ENCODE peak calls at places on chromosome 15, in seven cellular contexts. One of them, this sample, is unnamed.

GRCh38 chr15:74589826-74590225 is 25.8 kb upstream of the CLK3 start:
- DNase-seq in kidney epithelial cell: no peak
- DNase-seq in GM10248: no peak
- DNase-seq in HEK293T: no peak
- DNase-seq in AG09319: no peak
- DNase-seq in cardiac fibroblast: no peak
- DNase-seq in choroid plexus epithelial cell: peak
- DNase-seq in this sample: no peak

GRCh38 chr15:80695911-80696651 is 971 bp downstream of the ABHD17C start:
- DNase-seq in kidney epithelial cell: no peak
- DNase-seq in GM10248: peak
- DNase-seq in HEK293T: peak
- DNase-seq in cardiac fibroblast: peak
- DNase-seq in choroid plexus epithelial cell: no peak
- DNase-seq in AG09319: no peak
- DNase-seq in this sample: peak

GRCh38 chr15:70556376-70556775 is 207.0 kb downstream of the UACA start:
- DNase-seq in kidney epithelial cell: no peak
- DNase-seq in cardiac fibroblast: no peak
- DNase-seq in AG09319: no peak
- DNase-seq in HEK293T: no peak
- DNase-seq in choroid plexus epithelial cell: no peak
- DNase-seq in GM10248: no peak
- DNase-seq in this sample: no peak

GRCh38 chr15:75234191-75234810 is 23.8 kb upstream of the GOLGA6C start:
- DNase-seq in AG09319: no peak
- DNase-seq in choroid plexus epithelial cell: no peak
- DNase-seq in kidney epithelial cell: no peak
- DNase-seq in GM10248: peak
- DNase-seq in HEK293T: no peak
- DNase-seq in cardiac fibroblast: no peak
- DNase-seq in this sample: no peak

GRCh38 chr15:72380743-72381142 is 4.9 kb upstream of the HEXA start:
- DNase-seq in AG09319: no peak
- DNase-seq in HEK293T: no peak
- DNase-seq in kidney epithelial cell: no peak
- DNase-seq in cardiac fibroblast: no peak
- DNase-seq in GM10248: no peak
- DNase-seq in choroid plexus epithelial cell: no peak
- DNase-seq in this sample: no peak

GRCh38 chr15:51286816-51287215 is 51.6 kb downstream of the CYP19A1 start:
- DNase-seq in GM10248: peak
- DNase-seq in AG09319: no peak
- DNase-seq in choroid plexus epithelial cell: no peak
- DNase-seq in HEK293T: no peak
- DNase-seq in cardiac fibroblast: no peak
- DNase-seq in kidney epithelial cell: no peak
- DNase-seq in this sample: no peak

GRCh38 chr15:69150336-69150735 is 10.1 kb upstream of the GLCE start:
- DNase-seq in cardiac fibroblast: no peak
- DNase-seq in GM10248: no peak
- DNase-seq in choroid plexus epithelial cell: no peak
- DNase-seq in AG09319: no peak
- DNase-seq in HEK293T: no peak
- DNase-seq in kidney epithelial cell: no peak
- DNase-seq in this sample: no peak

GRCh38 chr15:76929011-76929760 is 2.4 kb upstream of the RCN2 start:
- DNase-seq in GM10248: no peak
- DNase-seq in cardiac fibroblast: no peak
- DNase-seq in choroid plexus epithelial cell: no peak
- DNase-seq in HEK293T: no peak
- DNase-seq in AG09319: no peak
- DNase-seq in kidney epithelial cell: no peak
- DNase-seq in this sample: no peak

GRCh38 chr15:31403606-31404005 is 77.0 kb downstream of the KLF13 start:
- DNase-seq in kidney epithelial cell: no peak
- DNase-seq in AG09319: no peak
- DNase-seq in GM10248: no peak
- DNase-seq in cardiac fibroblast: peak
- DNase-seq in HEK293T: no peak
- DNase-seq in choroid plexus epithelial cell: peak
- DNase-seq in this sample: no peak

GRCh38 chr15:96629501-96629900 is 299.0 kb downstream of the NR2F2 start:
- DNase-seq in choroid plexus epithelial cell: no peak
- DNase-seq in AG09319: no peak
- DNase-seq in GM10248: no peak
- DNase-seq in kidney epithelial cell: no peak
- DNase-seq in HEK293T: no peak
- DNase-seq in cardiac fibroblast: peak
- DNase-seq in this sample: no peak

GRCh38 chr15:71629761-71630499 is 180.4 kb upstream of the NR2E3 start:
- DNase-seq in HEK293T: no peak
- DNase-seq in choroid plexus epithelial cell: no peak
- DNase-seq in kidney epithelial cell: no peak
- DNase-seq in GM10248: no peak
- DNase-seq in cardiac fibroblast: no peak
- DNase-seq in AG09319: peak
- DNase-seq in this sample: no peak

GRCh38 chr15:96359772-96360498 is 29.4 kb downstream of the NR2F2 start:
- DNase-seq in AG09319: no peak
- DNase-seq in choroid plexus epithelial cell: peak
- DNase-seq in HEK293T: peak
- DNase-seq in GM10248: no peak
- DNase-seq in kidney epithelial cell: no peak
- DNase-seq in cardiac fibroblast: no peak
- DNase-seq in this sample: no peak

GRCh38 chr15:78069630-78070029 is 7.9 kb downstream of the TBC1D2B start:
- DNase-seq in AG09319: no peak
- DNase-seq in GM10248: no peak
- DNase-seq in choroid plexus epithelial cell: no peak
- DNase-seq in HEK293T: no peak
- DNase-seq in cardiac fibroblast: no peak
- DNase-seq in kidney epithelial cell: no peak
- DNase-seq in this sample: no peak

GRCh38 chr15:90496791-90497190 is 32.9 kb upstream of the CRTC3 start:
- DNase-seq in cardiac fibroblast: peak
- DNase-seq in AG09319: no peak
- DNase-seq in GM10248: no peak
- DNase-seq in choroid plexus epithelial cell: peak
- DNase-seq in kidney epithelial cell: no peak
- DNase-seq in HEK293T: no peak
- DNase-seq in this sample: no peak

GRCh38 chr15:85380217-85380859 is at the start of gene AKAP13:
- DNase-seq in GM10248: peak
- DNase-seq in kidney epithelial cell: peak
- DNase-seq in AG09319: peak
- DNase-seq in HEK293T: peak
- DNase-seq in cardiac fibroblast: peak
- DNase-seq in choroid plexus epithelial cell: peak
- DNase-seq in this sample: peak

GRCh38 chr15:92666780-92667179 is 11.2 kb upstream of the FAM174B start:
- DNase-seq in kidney epithelial cell: no peak
- DNase-seq in choroid plexus epithelial cell: no peak
- DNase-seq in GM10248: no peak
- DNase-seq in HEK293T: no peak
- DNase-seq in AG09319: no peak
- DNase-seq in cardiac fibroblast: peak
- DNase-seq in this sample: no peak

This sample was measured in GF-D8.